ENCODE peak calls at places on chromosome 7, in seven cellular contexts. F is IMR-90, Z is sigmoid colon, Y is adrenal gland, U is Peyer's patch, D is tibial nerve, J is gastrocnemius medialis. G is an unnamed sample.

GRCh38 chr7:142012825-142013506 is 17.3 kb downstream of the MGAM start:
- DNase-seq in F (no peak), Z (no peak), Y (no peak), U (no peak), D (no peak), J (no peak), G (peak)

GRCh38 chr7:132373041-132373440 is 203.2 kb downstream of the PLXNA4 start:
- DNase-seq in F (no peak), Z (no peak), Y (no peak), U (no peak), D (no peak), J (no peak), G (no peak)

GRCh38 chr7:26090927-26091519 is 61.0 kb upstream of the NFE2L3 start:
- DNase-seq in F (peak), Z (no peak), Y (no peak), U (no peak), D (no peak), J (no peak), G (peak)

GRCh38 chr7:151428393-151429231 is 11.3 kb downstream of the CRYGN start:
- DNase-seq in F (peak), Z (peak), Y (no peak), U (no peak), D (no peak), J (no peak), G (no peak)

GRCh38 chr7:50953820-50954219 is 171.1 kb upstream of the GRB10 start:
- DNase-seq in F (peak), Z (no peak), Y (no peak), U (no peak), D (no peak), J (no peak), G (peak)

GRCh38 chr7:80134536-80135305 is at the start of gene GNAI1:
- DNase-seq in F (peak), Z (peak), Y (peak), U (peak), D (no peak), J (no peak), G (peak)

GRCh38 chr7:17183630-17184328 is 114.7 kb upstream of the AHR start:
- DNase-seq in F (no peak), Z (no peak), Y (no peak), U (no peak), D (no peak), J (no peak), G (peak)

GRCh38 chr7:157805716-157806115 is 468.9 kb downstream of the DNAJB6 start:
- DNase-seq in F (no peak), Z (no peak), Y (no peak), U (no peak), D (no peak), J (no peak), G (no peak)

GRCh38 chr7:16745645-16746044 is 7.9 kb upstream of the TSPAN13 start:
- DNase-seq in F (no peak), Z (no peak), Y (no peak), U (no peak), D (no peak), J (no peak), G (no peak)

GRCh38 chr7:119472398-119473038 is 800.5 kb upstream of the KCND2 start:
- DNase-seq in F (no peak), Z (no peak), Y (no peak), U (no peak), D (no peak), J (no peak), G (no peak)
- TF ChIP-seq POLR2A in F (no peak), Z (no peak), Y (no peak), U (no peak), D (no peak), J (no peak), G (no peak)

GRCh38 chr7:116862234-116863167 is at the start of gene CAPZA2:
- DNase-seq in F (peak), Z (peak), Y (peak), U (peak), D (peak), J (peak), G (peak)
- TF ChIP-seq POLR2A in F (peak), Z (peak), Y (peak), U (peak), D (peak), J (peak), G (peak)

DNA sequence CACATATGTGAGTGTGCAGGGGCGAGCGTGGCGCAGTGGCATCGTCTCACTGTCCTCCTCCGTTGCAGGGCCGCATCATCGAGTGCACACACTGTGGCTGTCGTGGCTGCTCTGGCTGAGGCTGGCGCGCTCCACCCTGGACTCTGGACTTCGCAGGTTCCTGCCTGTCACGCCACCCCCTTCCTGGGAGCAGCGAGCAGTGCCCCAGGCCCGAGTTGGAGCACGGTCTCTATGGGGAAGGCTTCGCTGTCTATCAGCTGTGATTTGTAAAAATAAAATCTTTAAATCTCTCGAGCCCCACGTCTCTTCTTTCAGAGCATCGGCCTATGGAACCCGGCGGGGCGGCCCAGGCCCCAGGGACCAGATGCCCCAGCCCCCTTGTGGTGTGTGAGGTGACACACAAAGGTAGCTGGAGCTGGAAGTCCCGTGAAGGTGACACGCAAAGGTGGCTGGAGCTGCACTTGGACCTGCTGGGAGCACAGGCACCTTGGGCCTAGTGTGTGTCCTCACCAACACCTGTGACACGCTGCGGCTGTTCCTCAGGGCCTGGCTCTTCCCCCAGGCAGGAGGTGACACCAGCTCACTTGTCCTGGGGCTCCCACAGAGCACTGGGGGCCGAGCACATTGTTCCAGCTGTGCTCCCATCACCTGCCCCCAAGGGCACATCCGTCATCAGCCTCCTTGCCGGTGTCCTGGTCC is 10.7 kb downstream of the BUD31 start:
- DNase-seq in F (no peak), Z (no peak), Y (no peak), U (no peak), D (no peak), J (no peak), G (no peak)
- TF ChIP-seq POLR2A in F (no peak), Z (no peak), Y (no peak), U (no peak), D (no peak), J (no peak), G (no peak)

DNA sequence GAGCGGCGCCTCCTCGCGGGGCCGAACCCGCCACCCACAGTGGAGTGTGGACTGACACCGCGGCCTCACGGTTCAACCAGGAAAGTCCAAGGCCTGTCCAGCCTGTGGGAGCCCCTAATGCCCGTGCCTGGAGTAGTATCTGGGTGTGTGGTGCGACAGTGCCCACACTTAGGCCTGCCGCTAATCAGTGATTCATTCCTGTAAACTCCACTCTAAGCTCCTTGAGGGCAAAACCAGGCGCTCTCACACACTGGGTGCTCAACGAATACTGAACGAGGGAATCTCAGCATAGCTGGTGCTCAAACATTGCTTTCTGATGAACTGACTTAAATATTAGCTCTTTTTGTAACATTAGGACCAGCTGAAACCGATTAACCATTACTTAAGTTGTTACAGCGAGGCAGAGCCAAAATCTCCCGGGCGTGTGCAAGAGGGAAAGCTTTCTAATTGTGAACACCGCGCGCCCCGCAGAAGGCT is 573 bp upstream of the GSDME start:
- DNase-seq in F (peak), Z (no peak), Y (no peak), U (no peak), D (no peak), J (no peak), G (no peak)
- TF ChIP-seq POLR2A in F (no peak), Z (no peak), Y (no peak), U (no peak), D (no peak), J (no peak), G (no peak)

GRCh38 chr7:30478349-30479228 is at the start of gene NOD1:
- DNase-seq in F (peak), Z (peak), Y (peak), U (peak), D (peak), J (peak), G (peak)
- TF ChIP-seq POLR2A in F (peak), Z (peak), Y (peak), U (peak), D (peak), J (peak), G (peak)

DNA sequence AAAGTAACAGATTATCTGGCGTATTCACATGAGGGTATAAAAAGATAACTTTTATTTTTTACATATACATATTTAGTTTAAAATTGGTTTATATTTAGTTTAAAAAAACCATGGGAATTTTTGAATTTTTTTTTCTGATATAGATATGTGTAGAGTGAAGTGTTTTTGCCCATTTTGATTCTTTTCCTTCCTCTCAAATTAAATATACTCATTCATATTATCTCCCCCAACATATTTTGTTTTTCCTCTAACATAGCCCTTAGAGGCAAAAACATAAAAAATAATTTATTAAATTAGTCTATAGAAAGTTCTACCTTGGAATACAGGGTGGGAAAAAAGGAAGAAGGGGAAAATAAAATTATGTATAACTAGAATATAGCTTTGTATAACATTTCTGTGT is 137.7 kb downstream of the CPED1 start:
- DNase-seq in F (no peak), Z (no peak), Y (no peak), U (no peak), D (no peak), J (no peak), G (no peak)
- TF ChIP-seq POLR2A in F (no peak), Z (no peak), Y (no peak), U (no peak), D (no peak), J (no peak), G (no peak)

GRCh38 chr7:87219545-87220025 is at the start of gene TMEM243:
- DNase-seq in F (peak), Z (peak), Y (peak), U (peak), D (peak), J (peak), G (peak)

GRCh38 chr7:87220734-87221215 is 1.2 kb upstream of the TMEM243 start:
- DNase-seq in F (no peak), Z (no peak), Y (peak), U (no peak), D (no peak), J (no peak), G (no peak)

GRCh38 chr7:87218941-87219544 is 489 bp downstream of the TMEM243 start:
- DNase-seq in F (peak), Z (peak), Y (peak), U (no peak), D (peak), J (peak), G (no peak)

GRCh38 chr7:87217983-87218653 is 1.4 kb downstream of the TMEM243 start:
- DNase-seq in F (no peak), Z (no peak), Y (no peak), U (no peak), D (no peak), J (no peak), G (no peak)

GRCh38 chr7:87220026-87220733 is 648 bp upstream of the TMEM243 start:
- DNase-seq in F (peak), Z (peak), Y (peak), U (peak), D (peak), J (peak), G (peak)
- TF ChIP-seq POLR2A in F (peak), Z (peak), Y (peak), U (peak), D (peak), J (peak), G (peak)

DNA sequence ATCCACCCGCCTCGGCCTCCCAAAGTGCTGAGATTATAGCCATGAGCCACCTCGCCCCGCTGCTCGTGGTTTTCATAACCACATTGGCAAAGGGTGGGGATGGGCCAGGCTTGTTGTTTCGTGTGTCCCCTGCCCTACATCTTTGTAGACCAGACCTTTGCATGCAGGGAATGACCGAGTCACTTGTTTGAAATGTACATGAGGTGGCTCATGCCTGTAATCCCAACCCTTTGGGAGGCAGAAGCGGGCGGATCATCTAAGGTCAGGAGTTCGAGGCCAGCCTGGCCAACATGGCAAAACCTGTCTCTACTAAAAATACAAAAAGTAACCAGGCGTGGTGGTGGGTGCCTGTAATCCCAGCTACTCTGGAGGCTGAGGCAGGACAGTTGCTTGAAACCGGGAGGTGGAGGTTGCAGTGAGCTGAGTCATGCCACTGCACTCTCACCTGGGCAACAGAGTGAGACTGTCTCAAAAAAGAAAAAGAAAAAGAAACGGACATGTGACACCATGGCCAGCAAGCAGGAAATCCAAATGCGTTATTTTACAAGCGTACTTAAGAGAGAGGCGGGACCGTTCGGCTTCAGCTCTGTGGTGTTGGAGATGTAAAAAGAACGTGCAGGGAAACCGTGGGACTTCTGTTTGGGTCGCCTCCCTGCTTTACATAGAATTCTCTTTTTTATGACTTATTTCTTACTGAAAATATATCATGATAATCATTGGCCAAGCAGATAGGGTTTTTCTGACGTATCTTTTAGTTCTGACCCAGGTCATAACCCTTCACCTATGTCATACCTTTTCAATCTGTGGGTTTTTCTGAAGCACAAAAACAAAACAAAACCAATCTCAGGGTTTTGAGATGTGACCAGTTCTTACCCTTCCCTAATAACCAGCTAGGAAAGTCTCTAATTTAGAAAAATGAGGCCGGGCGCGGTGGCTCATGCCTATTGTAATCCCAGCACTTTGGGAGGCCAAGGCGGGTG is 45.1 kb downstream of the WIPI2 start:
- DNase-seq in F (peak), Z (no peak), Y (no peak), U (no peak), D (no peak), J (no peak), G (peak)
- TF ChIP-seq POLR2A in F (no peak), Z (no peak), Y (no peak), U (no peak), D (no peak), J (no peak), G (no peak)

DNA sequence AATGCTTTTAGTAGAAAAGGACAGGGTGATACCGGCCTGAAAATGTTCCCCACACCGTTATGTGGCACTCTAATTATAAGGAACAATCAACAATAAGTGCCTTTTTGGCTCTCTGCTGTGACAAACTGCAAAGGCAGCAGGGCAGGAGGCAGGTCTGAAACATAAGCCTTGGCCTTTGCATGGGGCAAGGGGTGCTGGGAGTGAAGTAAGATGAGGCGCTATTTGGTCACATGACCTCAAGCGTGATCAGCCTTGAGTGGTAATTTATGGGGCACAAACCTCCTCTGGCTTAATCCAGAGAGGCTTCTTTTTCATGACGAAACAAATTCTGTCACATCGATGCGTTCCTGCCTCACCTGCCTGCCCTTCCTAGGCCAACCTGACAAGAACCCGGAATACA is 202.7 kb downstream of the TAX1BP1 start:
- DNase-seq in F (no peak), Z (no peak), Y (no peak), U (no peak), D (no peak), J (peak), G (no peak)
- TF ChIP-seq POLR2A in F (no peak), Z (no peak), Y (no peak), U (no peak), D (no peak), J (no peak), G (no peak)

GRCh38 chr7:149125189-149125863 is 798 bp downstream of the ZNF425 start:
- DNase-seq in F (no peak), Z (peak), Y (no peak), U (no peak), D (no peak), J (no peak), G (no peak)

GRCh38 chr7:149130572-149131198 is 4.6 kb upstream of the ZNF425 start:
- DNase-seq in F (no peak), Z (no peak), Y (no peak), U (no peak), D (no peak), J (no peak), G (no peak)

GRCh38 chr7:149126662-149127321 is 668 bp upstream of the ZNF425 start:
- DNase-seq in F (peak), Z (peak), Y (peak), U (peak), D (no peak), J (peak), G (peak)

GRCh38 chr7:149125864-149126661 is at the start of gene ZNF425:
- DNase-seq in F (peak), Z (peak), Y (peak), U (peak), D (peak), J (peak), G (peak)
- TF ChIP-seq POLR2A in F (peak), Z (peak), Y (peak), U (peak), D (peak), J (peak), G (peak)